ENCODE peak calls at places on chromosome 15, in ten cellular contexts. U is HCT116, O is endothelial cell of umbilical vein, R is heart left ventricle, T is spleen, L is IMR-90, X is ovary, F is uterus, S is right lobe of liver, D is breast epithelium. H is an unnamed sample.

GRCh38 chr15:60372223-60372622 is 25.6 kb downstream of the ANXA2 start:
- DNase-seq in U (no peak), O (no peak), R (no peak), T (no peak), L (no peak), X (no peak), F (no peak), S (no peak), D (no peak), H (no peak)

GRCh38 chr15:69749274-69749673 is 296.7 kb downstream of the RPLP1 start:
- DNase-seq in U (no peak), O (no peak), R (no peak), T (no peak), L (no peak), X (no peak), F (no peak), S (no peak), D (no peak), H (no peak)

GRCh38 chr15:43330780-43331086 is 360 bp upstream of the LCMT2 start:
- DNase-seq in U (no peak), O (no peak), R (no peak), T (no peak), L (no peak), X (no peak), F (no peak), S (no peak), D (no peak), H (no peak)

GRCh38 chr15:70149667-70150404 is 52.1 kb upstream of the TLE3 start:
- DNase-seq in U (no peak), O (no peak), R (no peak), T (no peak), L (peak), X (no peak), F (no peak), S (no peak), D (no peak), H (no peak)

GRCh38 chr15:57227899-57228298 is 148.4 kb upstream of the CGNL1 start:
- DNase-seq in U (no peak), O (no peak), R (no peak), T (no peak), L (peak), X (no peak), F (no peak), S (no peak), D (no peak), H (no peak)

GRCh38 chr15:70289191-70289955 is 191.7 kb upstream of the TLE3 start:
- DNase-seq in U (no peak), O (no peak), R (no peak), T (no peak), L (no peak), X (no peak), F (no peak), S (no peak), D (peak), H (no peak)

GRCh38 chr15:26892119-26892518 is 25.3 kb downstream of the GABRA5 start:
- DNase-seq in U (no peak), O (no peak), R (no peak), T (no peak), L (no peak), X (no peak), F (no peak), S (no peak), D (no peak), H (no peak)

GRCh38 chr15:91537868-91538267 is 315.6 kb upstream of the SLCO3A1 start:
- DNase-seq in U (no peak), O (no peak), R (no peak), T (no peak), L (no peak), X (no peak), F (no peak), S (no peak), D (no peak), H (no peak)

GRCh38 chr15:89690276-89691218 is at the start of the genes PEX11A and WDR93:
- DNase-seq in U (peak), O (peak), R (peak), T (peak), L (peak), X (peak), F (peak), S (peak), D (peak), H (peak)

GRCh38 chr15:38195191-38195901 is 57.3 kb upstream of the SPRED1 start:
- DNase-seq in U (no peak), O (no peak), R (no peak), T (no peak), L (peak), X (no peak), F (no peak), S (no peak), D (no peak), H (no peak)

GRCh38 chr15:56242576-56243116 is 1.0 kb downstream of the RFX7 start:
- DNase-seq in U (no peak), O (peak), R (no peak), T (no peak), L (no peak), X (no peak), F (no peak), S (no peak), D (no peak), H (no peak)

GRCh38 chr15:31448635-31448979 is 122.0 kb downstream of the KLF13 start:
- DNase-seq in U (no peak), O (peak), R (no peak), T (no peak), L (no peak), X (no peak), F (peak), S (peak), D (no peak), H (no peak)

GRCh38 chr15:70098461-70099166 is 897 bp upstream of the TLE3 start:
- DNase-seq in U (peak), O (peak), R (no peak), T (peak), L (no peak), X (no peak), F (peak), S (peak), D (peak), H (peak)

GRCh38 chr15:78709263-78709882 is 68.4 kb upstream of the CHRNB4 start:
- DNase-seq in U (peak), O (peak), R (peak), T (peak), L (peak), X (peak), F (peak), S (peak), D (no peak), H (peak)

GRCh38 chr15:48855501-48856440 is 22.2 kb upstream of the EID1 start:
- DNase-seq in U (peak), O (peak), R (no peak), T (no peak), L (peak), X (no peak), F (peak), S (no peak), D (no peak), H (no peak)

GRCh38 chr15:44775923-44776322 is 39.6 kb downstream of the TRIM69 start:
- DNase-seq in U (no peak), O (no peak), R (no peak), T (no peak), L (no peak), X (no peak), F (no peak), S (no peak), D (no peak), H (peak)

GRCh38 chr15:67199881-67200763 is 54.3 kb downstream of the AAGAB start:
- DNase-seq in U (no peak), O (no peak), R (no peak), T (no peak), L (peak), X (no peak), F (no peak), S (no peak), D (no peak), H (no peak)
- H3K27ac ChIP-seq in U (no peak), O (no peak), R (no peak), T (peak), L (peak), X (no peak), F (no peak), S (no peak), D (no peak), H (no peak)

GRCh38 chr15:93210995-93211394 is 122.0 kb upstream of the RGMA start:
- DNase-seq in U (no peak), O (no peak), R (no peak), T (no peak), L (no peak), X (no peak), F (no peak), S (no peak), D (no peak), H (no peak)

GRCh38 chr15:93212578-93212977 is 123.6 kb upstream of the RGMA start:
- DNase-seq in U (no peak), O (no peak), R (no peak), T (no peak), L (no peak), X (no peak), F (no peak), S (no peak), D (no peak), H (no peak)

GRCh38 chr15:93217343-93217742 is 128.3 kb upstream of the RGMA start:
- DNase-seq in U (no peak), O (no peak), R (peak), T (no peak), L (no peak), X (no peak), F (no peak), S (no peak), D (no peak), H (no peak)

GRCh38 chr15:93209690-93210425 is 120.8 kb upstream of the RGMA start:
- DNase-seq in U (no peak), O (no peak), R (no peak), T (no peak), L (no peak), X (no peak), F (no peak), S (no peak), D (no peak), H (no peak)

DNA sequence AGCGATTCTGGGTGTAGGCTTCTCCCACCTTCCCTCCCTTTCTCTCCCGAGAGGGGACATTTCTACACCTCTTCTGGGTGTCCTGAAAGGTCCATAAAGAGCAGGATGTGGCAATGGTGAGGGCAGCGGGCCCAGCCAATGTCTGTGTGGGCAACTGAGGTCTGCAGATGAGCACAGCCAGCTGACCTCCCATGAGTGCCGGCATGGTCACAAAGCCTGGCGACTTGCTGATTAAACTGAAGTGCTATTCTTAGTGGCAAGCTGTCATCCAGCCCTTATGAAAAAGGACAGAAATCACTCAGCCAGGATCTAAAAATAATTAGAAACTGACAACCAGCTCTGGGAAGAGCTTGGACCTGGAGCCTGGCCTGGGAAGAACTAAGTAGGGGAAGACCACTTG is 124.3 kb upstream of the RGMA start:
- DNase-seq in U (no peak), O (no peak), R (peak), T (no peak), L (no peak), X (no peak), F (no peak), S (no peak), D (no peak), H (no peak)
- TF ChIP-seq POLR2A in U (no peak), O (no peak), R (no peak), T (no peak), L (no peak), X (no peak), F (no peak), S (no peak), D (no peak), H (no peak)

GRCh38 chr15:75573643-75574384 is 5.3 kb downstream of the PTPN9 start:
- DNase-seq in U (no peak), O (no peak), R (no peak), T (no peak), L (no peak), X (no peak), F (no peak), S (no peak), D (no peak), H (no peak)

GRCh38 chr15:75577401-75578205 is 1.5 kb downstream of the PTPN9 start:
- DNase-seq in U (no peak), O (peak), R (no peak), T (no peak), L (peak), X (no peak), F (no peak), S (no peak), D (no peak), H (no peak)

GRCh38 chr15:75578206-75578947 is 738 bp downstream of the PTPN9 start:
- DNase-seq in U (no peak), O (peak), R (peak), T (peak), L (no peak), X (peak), F (no peak), S (peak), D (no peak), H (no peak)

GRCh38 chr15:75570119-75570518 is 9.0 kb downstream of the PTPN9 start:
- DNase-seq in U (no peak), O (no peak), R (peak), T (no peak), L (no peak), X (no peak), F (no peak), S (no peak), D (no peak), H (no peak)

DNA sequence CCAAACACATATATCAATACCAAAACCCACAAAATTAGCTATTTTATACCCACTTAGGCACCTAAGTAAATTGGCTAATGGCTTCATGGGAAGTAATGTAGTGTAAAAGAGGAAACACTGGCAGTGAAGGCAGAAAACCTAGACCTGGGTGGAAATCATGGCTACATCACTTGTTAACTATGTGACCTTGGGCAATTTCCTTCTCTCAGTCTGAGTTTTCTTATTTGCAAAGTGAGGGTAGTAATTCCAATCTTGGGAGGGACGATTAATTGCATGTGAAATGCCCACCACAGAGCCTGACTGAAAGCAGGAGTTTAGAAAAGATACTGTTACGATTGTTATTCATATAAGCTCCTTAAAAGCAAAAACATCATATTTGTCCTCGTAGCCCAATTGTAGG is 6.1 kb downstream of the PTPN9 start:
- DNase-seq in U (no peak), O (peak), R (no peak), T (no peak), L (peak), X (no peak), F (no peak), S (no peak), D (no peak), H (no peak)
- H3K27ac ChIP-seq in U (no peak), O (no peak), R (no peak), T (peak), L (no peak), X (no peak), F (no peak), S (no peak), D (no peak), H (no peak)

GRCh38 chr15:36575266-36575665 is 4.2 kb upstream of the CDIN1 start:
- DNase-seq in U (no peak), O (no peak), R (no peak), T (no peak), L (no peak), X (no peak), F (no peak), S (no peak), D (no peak), H (no peak)

GRCh38 chr15:36584511-36584910 is 5.1 kb downstream of the CDIN1 start:
- DNase-seq in U (no peak), O (no peak), R (peak), T (no peak), L (no peak), X (no peak), F (no peak), S (no peak), D (no peak), H (no peak)

GRCh38 chr15:36585774-36586173 is 6.3 kb downstream of the CDIN1 start:
- DNase-seq in U (peak), O (no peak), R (no peak), T (no peak), L (no peak), X (no peak), F (no peak), S (no peak), D (no peak), H (no peak)

GRCh38 chr15:36577082-36577481 is 2.3 kb upstream of the CDIN1 start:
- DNase-seq in U (no peak), O (no peak), R (no peak), T (no peak), L (no peak), X (no peak), F (peak), S (no peak), D (no peak), H (no peak)

GRCh38 chr15:36579792-36580431 is 486 bp downstream of the CDIN1 start:
- DNase-seq in U (no peak), O (no peak), R (no peak), T (no peak), L (no peak), X (no peak), F (peak), S (no peak), D (no peak), H (peak)
- TF ChIP-seq POLR2A in U (no peak), O (no peak), R (no peak), T (no peak), L (no peak), X (no peak), F (no peak), S (no peak), D (no peak), H (no peak)

DNA sequence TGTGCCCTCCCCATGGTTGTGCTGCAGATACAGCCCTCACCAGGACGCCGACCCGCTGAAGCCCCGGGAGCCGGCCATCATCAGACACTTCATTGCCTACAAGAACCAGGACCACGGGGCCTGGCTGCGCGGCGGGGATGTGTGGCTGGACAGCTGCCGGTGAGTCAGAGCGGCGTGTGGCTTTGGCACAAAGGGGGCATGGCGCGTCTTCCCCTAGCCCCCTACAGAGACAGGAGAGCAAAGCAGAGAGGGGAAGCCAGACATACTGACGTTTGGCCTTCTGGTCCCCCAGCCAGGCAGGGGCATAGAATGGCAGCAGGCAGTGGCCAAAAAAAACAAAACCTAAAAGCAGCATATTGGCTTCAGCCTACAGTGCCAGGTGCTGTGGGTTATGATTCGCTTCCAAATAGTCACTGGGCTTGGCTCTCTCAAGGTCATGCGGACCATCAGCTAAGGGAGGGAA is 64.0 kb downstream of the MESD start:
- DNase-seq in U (no peak), O (no peak), R (no peak), T (no peak), L (no peak), X (peak), F (no peak), S (no peak), D (no peak), H (no peak)
- H3K27ac ChIP-seq in U (no peak), O (no peak), R (no peak), T (no peak), L (no peak), X (no peak), F (no peak), S (no peak), D (no peak), H (no peak)

GRCh38 chr15:63122002-63122893 is 587 bp downstream of the LACTB start:
- DNase-seq in U (peak), O (peak), R (peak), T (peak), L (peak), X (peak), F (peak), S (peak), D (peak), H (peak)
- TF ChIP-seq POLR2A in U (no peak), O (peak), R (no peak), T (no peak), L (peak), X (no peak), F (no peak), S (peak), D (no peak), H (no peak)